ENCODE peak calls at places on chromosomes 1 and 21, in eight cellular contexts. Y is fibroblast of lung, U is mesenchymal stem cell, M is choroid plexus epithelial cell, H is keratinocyte, S is WERI-Rb-1, L is lung, T is cardiac muscle cell. K is an unnamed sample.

GRCh38 chr1:39789571-39790110 is 976 bp upstream of the BMP8B start:
- DNase-seq in U (no peak), H (no peak), L (no peak), S (no peak), T (no peak), M (no peak), Y (no peak), K (no peak)

GRCh38 chr1:21924503-21925005 is 12.6 kb downstream of the HSPG2 start:
- DNase-seq in S (no peak), M (no peak), L (no peak), U (no peak), H (no peak), T (no peak), Y (no peak), K (no peak)

GRCh38 chr1:58765016-58765415 is 18.8 kb downstream of the JUN start:
- DNase-seq in L (no peak), T (no peak), Y (peak), H (no peak), U (no peak), M (no peak), S (no peak), K (no peak)

GRCh38 chr1:54716299-54717047 is 812 bp downstream of the TTC4 start:
- DNase-seq in S (no peak), Y (peak), T (no peak), H (peak), U (no peak), M (peak), L (no peak), K (peak)

GRCh38 chr21:38652396-38652795 is 153.3 kb upstream of the ETS2 start:
- DNase-seq in M (no peak), U (no peak), L (no peak), H (no peak), S (no peak), Y (no peak), T (no peak), K (no peak)

GRCh38 chr1:153968000-153968363 is 280 bp downstream of the CREB3L4 start:
- DNase-seq in U (no peak), L (peak), H (no peak), M (no peak), Y (no peak), S (peak), T (no peak), K (no peak)

GRCh38 chr21:44947930-44948331 is 8.1 kb downstream of the SLX9 start:
- DNase-seq in Y (no peak), L (no peak), U (no peak), H (no peak), T (no peak), M (no peak), S (peak), K (no peak)

GRCh38 chr1:231603598-231604275 is 22.9 kb upstream of the DISC1 start:
- DNase-seq in H (no peak), S (peak), M (peak), Y (peak), U (peak), L (no peak), T (peak), K (no peak)

GRCh38 chr1:3012511-3013291 is 8.6 kb upstream of the ACTRT2 start:
- DNase-seq in M (no peak), L (peak), T (peak), U (no peak), Y (peak), S (peak), H (no peak), K (no peak)

GRCh38 chr1:46533179-46533864 is 18.1 kb downstream of the KNCN start:
- DNase-seq in M (peak), Y (peak), L (no peak), T (peak), U (peak), H (no peak), S (no peak), K (no peak)

GRCh38 chr1:166612886-166613285 is 226.4 kb upstream of the POGK start:
- DNase-seq in U (no peak), T (no peak), M (no peak), S (no peak), L (no peak), Y (no peak), H (no peak), K (no peak)

GRCh38 chr1:215192306-215192705 is 109.8 kb downstream of the KCNK2 start:
- DNase-seq in Y (peak), L (no peak), M (peak), S (no peak), T (no peak), U (peak), H (no peak), K (peak)

GRCh38 chr1:3016641-3017439 is 4.4 kb upstream of the ACTRT2 start:
- DNase-seq in H (no peak), S (no peak), M (no peak), U (no peak), T (no peak), Y (no peak), L (no peak), K (no peak)

GRCh38 chr21:45053561-45053960 is 20.8 kb upstream of the ADARB1 start:
- DNase-seq in U (no peak), T (no peak), H (no peak), M (no peak), L (no peak), S (no peak), Y (no peak), K (no peak)

GRCh38 chr1:112502827-112503226 is 5.9 kb upstream of the WNT2B start:
- DNase-seq in M (peak), H (no peak), U (no peak), L (no peak), S (peak), Y (no peak), T (peak), K (no peak)

GRCh38 chr1:42660907-42661500 is 2.8 kb downstream of the PPIH start:
- DNase-seq in T (no peak), L (no peak), Y (no peak), U (no peak), H (no peak), S (no peak), M (no peak), K (no peak)
- H3K4me3 ChIP-seq in T (no peak), L (no peak), Y (no peak), U (no peak), H (no peak), S (no peak), M (no peak), K (no peak)

DNA sequence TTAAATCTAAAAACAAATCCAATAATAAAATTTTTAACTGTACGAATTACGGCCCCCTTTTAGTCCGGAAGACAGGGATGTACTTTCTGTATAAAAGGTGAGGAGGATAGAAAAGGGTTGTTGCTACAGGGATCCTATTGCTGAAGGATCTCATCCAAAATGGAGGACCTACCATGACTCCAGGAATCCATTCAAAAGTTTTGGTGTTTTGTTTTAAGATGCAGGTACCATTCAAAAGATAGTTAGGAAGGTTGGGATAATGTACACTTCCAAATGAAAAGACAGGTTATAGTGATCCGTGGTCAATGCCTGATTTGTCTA is 1.3 kb upstream of the ENAH start:
- DNase-seq in U (no peak), M (no peak), Y (no peak), L (no peak), H (no peak), S (no peak), T (no peak), K (no peak)
- H3K4me3 ChIP-seq in U (no peak), M (peak), Y (no peak), L (no peak), H (peak), S (no peak), T (peak), K (peak)

GRCh38 chr1:7069888-7070287 is 284.6 kb downstream of the CAMTA1 start:
- DNase-seq in Y (peak), S (no peak), H (no peak), L (no peak), U (no peak), M (peak), T (peak), K (no peak)
- H3K4me3 ChIP-seq in Y (peak), S (no peak), H (no peak), L (no peak), U (peak), M (peak), T (peak), K (peak)

GRCh38 chr1:226687476-226687875 is 51.6 kb downstream of the ITPKB start:
- DNase-seq in S (no peak), M (no peak), L (no peak), Y (no peak), U (no peak), T (no peak), H (no peak), K (no peak)

GRCh38 chr1:226688852-226689251 is 50.2 kb downstream of the ITPKB start:
- DNase-seq in L (no peak), Y (no peak), T (no peak), U (no peak), S (no peak), H (no peak), M (no peak), K (no peak)

GRCh38 chr1:226686440-226687436 is 52.3 kb downstream of the ITPKB start:
- DNase-seq in U (no peak), T (no peak), Y (no peak), H (no peak), L (no peak), M (no peak), S (no peak), K (no peak)

GRCh38 chr1:226690460-226690982 is 48.6 kb downstream of the ITPKB start:
- DNase-seq in M (no peak), S (no peak), T (peak), U (peak), L (peak), H (no peak), Y (no peak), K (no peak)

GRCh38 chr1:226688056-226688748 is 50.9 kb downstream of the ITPKB start:
- DNase-seq in M (no peak), Y (no peak), H (no peak), S (no peak), L (no peak), T (no peak), U (no peak), K (no peak)
- H3K4me3 ChIP-seq in M (no peak), Y (no peak), H (no peak), S (no peak), L (no peak), T (no peak), U (no peak), K (no peak)

GRCh38 chr1:8002329-8003320 is 23.5 kb downstream of the ERRFI1 start:
- DNase-seq in H (no peak), M (peak), T (no peak), L (no peak), Y (peak), U (no peak), S (no peak), K (no peak)

GRCh38 chr1:8003431-8004112 is 22.5 kb downstream of the ERRFI1 start:
- DNase-seq in T (no peak), Y (no peak), L (no peak), U (peak), H (no peak), S (no peak), M (peak), K (no peak)

GRCh38 chr1:8004113-8004802 is 21.9 kb downstream of the ERRFI1 start:
- DNase-seq in S (no peak), U (no peak), H (no peak), L (no peak), T (peak), M (peak), Y (peak), K (no peak)

GRCh38 chr1:8006037-8006963 is 19.8 kb downstream of the ERRFI1 start:
- DNase-seq in M (peak), Y (peak), U (peak), T (no peak), L (no peak), S (no peak), H (no peak), K (no peak)

DNA sequence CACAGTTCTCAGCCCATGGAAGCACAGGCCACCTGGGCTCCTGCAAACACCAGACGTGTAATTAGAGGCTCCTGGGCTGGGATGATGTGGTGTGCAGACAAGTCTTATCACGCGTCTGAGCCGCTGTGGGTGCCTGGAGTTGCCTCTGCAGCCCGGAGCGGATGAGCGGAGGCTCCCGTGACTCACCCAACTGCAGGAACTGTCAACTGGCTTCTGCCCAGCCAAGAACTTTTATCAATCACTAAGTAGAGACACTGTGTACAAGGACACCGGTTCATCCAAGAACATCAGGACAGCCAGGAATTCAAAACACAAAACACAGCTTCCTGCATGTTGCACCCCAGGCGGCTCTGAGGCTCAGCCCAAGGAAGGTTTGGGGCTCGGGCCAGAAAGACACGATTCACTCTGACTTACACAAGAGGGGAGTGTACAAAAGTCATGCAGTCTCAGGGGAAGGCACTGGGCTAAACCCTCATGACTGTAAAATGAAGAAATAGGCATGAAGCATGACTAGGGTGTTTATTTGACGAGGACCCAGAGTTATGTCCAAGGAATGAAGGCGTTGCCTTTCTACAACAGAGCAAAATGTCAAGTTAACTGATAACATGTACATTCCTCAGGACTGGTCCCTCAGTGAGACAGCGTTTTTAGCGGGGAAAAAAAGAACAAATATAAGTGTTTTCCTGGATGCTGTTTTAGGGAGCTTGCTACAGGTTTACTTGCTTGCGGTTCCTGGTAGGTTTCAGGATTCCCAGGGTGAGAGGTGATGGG is 21.1 kb downstream of the ERRFI1 start:
- DNase-seq in L (peak), Y (peak), T (peak), U (peak), M (peak), H (peak), S (peak), K (peak)
- H3K4me3 ChIP-seq in L (no peak), Y (peak), T (no peak), U (no peak), M (no peak), H (peak), S (no peak), K (no peak)

DNA sequence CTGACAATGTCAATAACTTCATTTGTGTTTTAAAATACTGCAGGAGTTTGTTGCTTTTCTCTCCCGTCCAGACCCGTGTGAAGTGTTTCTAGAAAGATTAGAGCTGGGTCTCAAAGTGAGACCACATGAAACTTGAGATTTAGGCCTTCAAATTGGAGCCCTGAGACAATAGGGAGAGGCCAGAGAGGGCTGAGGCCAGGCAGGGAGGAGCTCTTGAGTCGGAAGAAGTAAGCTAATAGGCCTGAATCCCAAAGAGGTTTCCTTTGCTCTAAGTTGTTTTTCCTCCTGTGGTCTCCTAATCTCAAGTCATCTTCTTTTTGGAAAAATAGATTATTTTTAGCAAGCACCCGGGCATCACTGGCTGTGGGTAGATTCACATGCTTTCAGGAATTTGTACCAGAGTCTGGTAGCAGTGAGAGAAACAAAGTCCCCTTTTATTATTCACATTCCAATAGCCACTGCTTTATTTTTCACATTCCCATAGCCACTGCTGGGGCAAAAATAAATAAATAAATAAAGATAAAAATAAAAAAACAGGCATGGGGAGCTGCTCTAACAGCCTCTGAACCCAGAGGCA is 25.6 kb downstream of the CD244 start:
- DNase-seq in S (no peak), M (no peak), T (peak), L (no peak), H (no peak), U (no peak), Y (no peak), K (no peak)
- H3K4me3 ChIP-seq in S (no peak), M (no peak), T (no peak), L (no peak), H (no peak), U (no peak), Y (no peak), K (no peak)

GRCh38 chr1:204421441-204421840 is 9.8 kb upstream of the PPP1R15B start:
- DNase-seq in U (no peak), T (no peak), M (no peak), L (no peak), Y (no peak), H (no peak), S (no peak), K (no peak)
- H3K4me3 ChIP-seq in U (no peak), T (no peak), M (no peak), L (no peak), Y (no peak), H (no peak), S (no peak), K (no peak)

GRCh38 chr1:173122344-173122880 is 71.7 kb upstream of the TNFSF18 start:
- DNase-seq in H (no peak), Y (peak), T (no peak), S (no peak), L (no peak), M (peak), U (no peak), K (no peak)
- H3K4me3 ChIP-seq in H (peak), Y (no peak), T (no peak), S (no peak), L (no peak), M (no peak), U (no peak), K (peak)

GRCh38 chr1:50973255-50973654 is 3.2 kb downstream of the CDKN2C start:
- DNase-seq in L (no peak), H (no peak), U (no peak), T (no peak), Y (no peak), S (no peak), M (no peak), K (no peak)

GRCh38 chr1:50975436-50975835 is 5.4 kb downstream of the CDKN2C start:
- DNase-seq in L (no peak), T (no peak), Y (no peak), U (no peak), H (no peak), M (no peak), S (no peak), K (no peak)

GRCh38 chr1:50974618-50974935 is 4.5 kb downstream of the CDKN2C start:
- DNase-seq in U (no peak), S (no peak), T (no peak), Y (no peak), M (no peak), H (no peak), L (no peak), K (no peak)

GRCh38 chr1:50972766-50973165 is 2.7 kb downstream of the CDKN2C start:
- DNase-seq in M (no peak), T (no peak), U (no peak), Y (no peak), S (no peak), H (no peak), L (no peak), K (no peak)

DNA sequence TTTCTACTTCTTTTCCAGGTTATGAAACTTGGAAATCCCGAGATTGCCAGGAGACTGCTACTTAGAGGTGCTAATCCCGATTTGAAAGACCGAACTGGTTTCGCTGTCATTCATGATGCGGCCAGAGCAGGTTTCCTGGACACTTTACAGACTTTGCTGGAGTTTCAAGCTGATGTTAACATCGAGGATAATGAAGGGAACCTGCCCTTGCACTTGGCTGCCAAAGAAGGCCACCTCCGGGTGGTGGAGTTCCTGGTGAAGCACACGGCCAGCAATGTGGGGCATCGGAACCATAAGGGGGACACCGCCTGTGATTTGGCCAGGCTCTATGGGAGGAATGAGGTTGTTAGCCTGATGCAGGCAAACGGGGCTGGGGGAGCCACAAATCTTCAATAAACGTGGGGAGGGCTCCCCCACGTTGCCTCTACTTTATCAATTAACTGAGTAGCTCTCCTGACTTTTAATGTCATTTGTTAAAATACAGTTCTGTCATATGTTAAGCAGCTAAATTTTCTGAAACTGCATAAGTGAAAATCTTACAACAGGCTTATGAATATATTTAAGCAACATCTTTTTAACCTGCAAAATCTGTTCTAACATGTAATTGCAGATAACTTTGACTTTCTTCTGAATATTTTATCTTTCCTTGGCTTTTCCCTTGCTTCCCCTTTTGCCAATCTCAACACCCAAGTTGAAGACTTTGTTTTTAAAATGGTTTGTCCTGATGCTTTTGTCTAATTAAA is 4.0 kb downstream of the CDKN2C start:
- DNase-seq in L (no peak), M (no peak), T (no peak), H (no peak), Y (no peak), S (peak), U (peak), K (no peak)
- H3K4me3 ChIP-seq in L (no peak), M (no peak), T (no peak), H (no peak), Y (no peak), S (peak), U (no peak), K (no peak)

K was measured in skeletal muscle cell.